ENCODE peak calls at places on chromosomes 6 and 20, in eight cellular contexts. E is occipital lobe; U is MCF 10A; S is CD8-positive, alpha-beta memory T cell; C is HCT116; M is left lung; D is ascending aorta; T is HT1080. O is an unnamed sample.

GRCh38 chr6:154166140-154166539 is 127.1 kb downstream of the OPRM1 start:
- DNase-seq in S (no peak), E (no peak), T (peak; percentile 15), D (no peak), M (no peak), U (no peak), C (no peak), O (no peak)

GRCh38 chr6:7819641-7820040 is 90.9 kb downstream of the TXNDC5 start:
- DNase-seq in C (no peak), D (no peak), U (no peak), S (no peak), E (no peak), T (no peak), M (no peak), O (no peak)

GRCh38 chr6:71412559-71412958 is 123.9 kb downstream of the OGFRL1 start:
- DNase-seq in S (no peak), U (no peak), C (no peak), M (no peak), T (no peak), E (no peak), D (no peak), O (no peak)

GRCh38 chr6:83062225-83062624 is 3.4 kb downstream of the UBE3D start:
- DNase-seq in E (no peak), M (no peak), S (no peak), C (no peak), U (no peak), T (no peak), D (no peak), O (no peak)

GRCh38 chr20:63701329-63702035 is 5.0 kb downstream of the TNFRSF6B start:
- DNase-seq in U (no peak), E (no peak), S (no peak), M (no peak), D (no peak), C (no peak), T (no peak), O (no peak)

GRCh38 chr20:56899495-56899894 is 270.4 kb downstream of the TFAP2C start:
- DNase-seq in S (no peak), M (no peak), D (no peak), C (no peak), U (no peak), E (no peak), T (no peak), O (no peak)

GRCh38 chr6:56348578-56348977 is 101.2 kb upstream of the COL21A1 start:
- DNase-seq in S (no peak), C (no peak), D (no peak), E (no peak), M (no peak), T (peak; percentile 32), U (no peak), O (no peak)

GRCh38 chr6:169943521-169944337 is 192.3 kb downstream of the ERMARD start:
- DNase-seq in U (no peak), S (no peak), D (no peak), E (no peak), T (no peak), M (no peak), C (no peak), O (no peak)

GRCh38 chr20:655730-656624 is 3.0 kb upstream of the SRXN1 start:
- DNase-seq in C (no peak), D (no peak), E (no peak), T (no peak), S (no peak), M (no peak), U (no peak), O (no peak)

GRCh38 chr20:38260025-38260377 is 534 bp downstream of the KIAA1755 start:
- DNase-seq in E (no peak), T (no peak), M (no peak), U (no peak), D (no peak), C (no peak), S (no peak), O (no peak)

GRCh38 chr6:40999498-41000070 is 39.4 kb downstream of the UNC5CL start:
- DNase-seq in T (peak; percentile 60), U (peak; percentile 50), M (peak; percentile 70), S (no peak), E (no peak), C (peak; percentile 36), D (no peak), O (no peak)

GRCh38 chr6:119481981-119482380 is 132.4 kb upstream of the MAN1A1 start:
- DNase-seq in E (no peak), C (no peak), S (no peak), D (no peak), M (no peak), U (no peak), T (no peak), O (no peak)

GRCh38 chr20:51481311-51481997 is 61.1 kb downstream of the NFATC2 start:
- DNase-seq in D (no peak), C (no peak), U (no peak), T (no peak), E (no peak), S (peak; percentile 62), M (no peak), O (peak; percentile 18)

GRCh38 chr6:92777146-92777740 is 642.1 kb downstream of the EPHA7 start:
- DNase-seq in C (no peak), M (no peak), T (peak; percentile 10), S (no peak), E (no peak), U (peak; percentile 49), D (no peak), O (no peak)

GRCh38 chr6:154932562-154933027 is 62.5 kb upstream of the TIAM2 start:
- DNase-seq in D (no peak), S (no peak), U (peak; percentile 74), M (no peak), C (peak; percentile 46), T (peak; percentile 77), E (no peak), O (no peak)

GRCh38 chr20:43789593-43789992 is 62.8 kb upstream of the GTSF1L start:
- DNase-seq in C (no peak), M (no peak), E (no peak), S (no peak), T (no peak), D (no peak), U (no peak), O (no peak)

GRCh38 chr6:150409576-150410066 is 40.8 kb downstream of the IYD start:
- DNase-seq in T (no peak), U (peak; percentile 24), E (no peak), S (no peak), M (peak; percentile 62), C (no peak), D (no peak), O (no peak)

GRCh38 chr6:46637145-46637544 is 15.5 kb downstream of the CYP39A1 start:
- DNase-seq in U (peak; percentile 96), C (no peak), T (no peak), D (no peak), S (no peak), M (no peak), E (no peak), O (no peak)

GRCh38 chr20:49941456-49941855 is 5.3 kb downstream of the RNF114 start:
- DNase-seq in M (peak; percentile 0), C (no peak), U (no peak), E (no peak), T (no peak), S (no peak), D (no peak), O (no peak)

GRCh38 chr6:40164345-40164755 is 230.1 kb upstream of the MOCS1 start:
- DNase-seq in U (no peak), E (peak; percentile 76), C (no peak), M (no peak), T (peak; percentile 84), D (no peak), S (no peak), O (no peak)

GRCh38 chr6:118843685-118844390 is 50.1 kb upstream of the ASF1A start:
- DNase-seq in S (no peak), D (no peak), U (no peak), E (no peak), C (no peak), M (no peak), T (no peak), O (no peak)

GRCh38 chr20:36575066-36575743 is 1.8 kb downstream of the TGIF2 start:
- DNase-seq in U (peak; percentile 86), T (peak; percentile 73), S (no peak), C (no peak), D (no peak), E (no peak), M (peak; percentile 43), O (peak; percentile 30)

GRCh38 chr6:37756141-37756540 is 58.5 kb upstream of the MDGA1 start:
- DNase-seq in S (no peak), U (no peak), D (no peak), M (no peak), T (no peak), E (no peak), C (no peak), O (no peak)

GRCh38 chr6:43242908-43243648 is at the start of gene TTBK1:
- DNase-seq in E (peak; percentile 54), T (no peak), D (no peak), C (no peak), S (peak; percentile 17), M (no peak), U (no peak), O (peak; percentile 15)

GRCh38 chr6:129073651-129074419 is 190.9 kb downstream of the LAMA2 start:
- DNase-seq in U (no peak), S (no peak), T (no peak), M (no peak), C (no peak), E (no peak), D (no peak), O (no peak)

GRCh38 chr6:89281779-89282246 is 33.3 kb downstream of the GABRR2 start:
- DNase-seq in S (peak; percentile 7), U (peak; percentile 85), T (peak; percentile 65), M (no peak), D (no peak), E (no peak), C (peak; percentile 66), O (no peak)

GRCh38 chr20:10312111-10312510 is 93.5 kb downstream of the SNAP25 start:
- DNase-seq in U (no peak), C (no peak), M (no peak), T (no peak), S (no peak), D (no peak), E (no peak), O (no peak)

GRCh38 chr6:30834643-30835042 is 49.7 kb upstream of the DDR1 start:
- DNase-seq in U (no peak), E (no peak), S (no peak), T (no peak), C (no peak), M (no peak), D (no peak), O (peak; percentile 47)

GRCh38 chr6:81590314-81590691 is 162.2 kb downstream of the TENT5A start:
- DNase-seq in M (no peak), T (no peak), U (no peak), C (no peak), S (no peak), D (no peak), E (no peak), O (no peak)

GRCh38 chr6:107075951-107076381 is 39.3 kb downstream of the BEND3 start:
- DNase-seq in T (no peak), M (no peak), D (no peak), S (no peak), E (peak; percentile 41), U (peak; percentile 16), C (no peak), O (no peak)